ENCODE peak calls at places on chromosomes 11 and 22, in five cellular contexts. N is foreskin fibroblast, L is HFF-Myc, O is fibroblast of villous mesenchyme, W is thoracic aorta. I is an unnamed sample.

GRCh38 chr11:102144357-102145342 is 34.4 kb downstream of the YAP1 start:
- DNase-seq in N (peak), L (peak), O (peak), W (no peak), I (peak)

GRCh38 chr11:36311926-36312592 is 16.0 kb downstream of the PRR5L start:
- DNase-seq in N (peak), L (peak), O (no peak), W (no peak), I (no peak)

GRCh38 chr11:29750392-29750791 is 266.4 kb downstream of the KCNA4 start:
- DNase-seq in N (no peak), L (no peak), O (no peak), W (no peak), I (no peak)

GRCh38 chr11:31711137-31711536 is 100.0 kb downstream of the PAX6 start:
- DNase-seq in N (no peak), L (no peak), O (no peak), W (no peak), I (no peak)

GRCh38 chr22:45317551-45318167 is 7.9 kb downstream of the FAM118A start:
- DNase-seq in N (peak), L (no peak), O (peak), W (peak), I (peak)

GRCh38 chr11:22130462-22131053 is 62.3 kb upstream of the ANO5 start:
- DNase-seq in N (no peak), L (no peak), O (no peak), W (no peak), I (no peak)

GRCh38 chr11:62456630-62457029 is 37.8 kb downstream of the SCGB1A1 start:
- DNase-seq in N (no peak), L (no peak), O (no peak), W (no peak), I (no peak)

GRCh38 chr11:1942541-1943260 is 4.4 kb upstream of the MRPL23 start:
- DNase-seq in N (no peak), L (no peak), O (no peak), W (no peak), I (no peak)

GRCh38 chr11:41177791-41178190 is 281.7 kb downstream of the LRRC4C start:
- DNase-seq in N (no peak), L (no peak), O (no peak), W (no peak), I (no peak)

GRCh38 chr11:134118016-134118415 is 49.1 kb downstream of the JAM3 start:
- DNase-seq in N (no peak), L (no peak), O (no peak), W (no peak), I (no peak)

GRCh38 chr11:19551454-19551853 is 161.2 kb upstream of the NAV2 start:
- DNase-seq in N (no peak), L (no peak), O (no peak), W (no peak), I (no peak)

GRCh38 chr11:19555266-19555665 is 157.4 kb upstream of the NAV2 start:
- DNase-seq in N (no peak), L (no peak), O (no peak), W (no peak), I (no peak)

GRCh38 chr11:19552100-19552499 is 160.5 kb upstream of the NAV2 start:
- DNase-seq in N (no peak), L (no peak), O (no peak), W (no peak), I (no peak)

GRCh38 chr11:19552684-19553083 is 160.0 kb upstream of the NAV2 start:
- DNase-seq in N (no peak), L (no peak), O (no peak), W (no peak), I (no peak)

DNA sequence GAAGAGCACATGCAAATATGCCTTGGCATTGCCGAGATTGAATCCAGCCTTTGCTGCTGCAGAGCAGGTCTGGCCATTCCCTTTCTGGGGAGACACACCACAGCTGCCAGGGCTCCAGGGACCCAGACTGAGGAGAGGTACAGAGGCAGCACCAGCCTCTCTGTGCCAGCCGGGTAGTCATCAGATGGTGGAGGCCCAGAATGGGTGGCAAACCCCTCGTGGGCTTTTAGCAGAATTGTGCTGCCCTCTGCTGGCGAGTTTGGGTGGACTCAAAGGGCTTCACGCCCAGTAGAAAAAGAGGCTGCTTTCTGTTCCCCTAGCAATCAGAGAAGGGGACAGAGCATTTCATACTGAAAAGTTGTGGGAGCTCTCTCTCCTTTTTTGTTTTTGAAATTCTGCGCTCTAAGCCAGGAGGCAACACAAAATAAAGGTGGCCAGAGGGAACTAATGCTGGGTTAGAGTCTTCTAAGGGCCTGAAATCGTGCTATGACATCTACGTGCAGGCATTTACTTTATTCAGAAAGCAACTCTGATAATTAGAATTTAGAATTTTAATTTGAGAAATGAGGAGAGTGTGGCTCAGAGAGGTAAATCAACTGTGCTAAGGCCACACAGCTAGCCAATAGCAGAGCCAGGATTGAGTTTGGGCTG is 158.8 kb upstream of the NAV2 start:
- DNase-seq in N (peak), L (peak), O (peak), W (peak), I (no peak)
- TF ChIP-seq CTCF in N (peak), L (peak), O (peak), W (peak), I (peak)

DNA sequence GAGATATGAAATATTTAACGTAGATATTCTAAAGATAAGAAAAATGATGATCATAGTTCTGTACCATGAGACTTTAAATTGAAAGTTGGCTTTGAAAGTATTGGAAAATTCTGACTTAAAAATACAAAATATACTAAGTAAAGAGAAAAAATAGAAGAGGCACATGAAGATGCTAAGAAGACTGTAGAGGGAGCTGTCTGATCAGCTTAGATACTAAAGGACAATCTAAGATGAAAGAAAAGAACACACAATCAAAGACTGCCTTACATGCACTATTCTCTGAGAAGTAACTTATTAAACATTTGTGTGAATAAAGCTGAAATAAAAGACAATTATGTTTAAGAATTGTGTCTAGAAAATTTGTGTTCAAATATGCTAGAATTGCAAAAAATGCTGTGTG is 55.1 kb downstream of the RBMXL2 start:
- DNase-seq in N (peak), L (no peak), O (peak), W (no peak), I (no peak)
- TF ChIP-seq CTCF in N (no peak), L (no peak), O (peak), W (no peak), I (peak)

DNA sequence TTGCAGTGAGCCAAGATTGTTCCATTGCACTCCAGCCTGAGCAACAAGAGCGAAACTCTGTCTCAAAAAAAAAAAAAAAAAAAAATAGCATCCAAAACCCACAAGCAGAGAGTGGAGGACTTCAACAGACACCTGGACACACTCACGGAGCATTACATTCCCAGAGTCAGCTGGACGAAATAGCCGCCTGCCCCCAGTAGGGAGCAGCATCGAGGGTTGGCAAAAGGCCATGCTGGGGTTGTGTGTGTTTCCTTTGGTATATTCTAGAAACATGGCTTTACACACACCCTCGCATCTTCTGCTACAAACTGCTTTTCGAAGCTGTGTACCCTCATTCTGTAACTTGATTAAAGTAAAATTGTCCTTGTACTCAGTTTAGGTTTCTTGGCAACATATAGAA is 5.3 kb downstream of the ADA2 start:
- DNase-seq in N (no peak), L (no peak), O (no peak), W (no peak), I (no peak)
- TF ChIP-seq CTCF in N (peak), L (peak), O (peak), W (no peak), I (peak)

GRCh38 chr11:75022759-75023396 is 34.1 kb downstream of the NEU3 start:
- DNase-seq in N (peak), L (peak), O (peak), W (no peak), I (peak)
- TF ChIP-seq CTCF in N (peak), L (peak), O (peak), W (peak), I (peak)

DNA sequence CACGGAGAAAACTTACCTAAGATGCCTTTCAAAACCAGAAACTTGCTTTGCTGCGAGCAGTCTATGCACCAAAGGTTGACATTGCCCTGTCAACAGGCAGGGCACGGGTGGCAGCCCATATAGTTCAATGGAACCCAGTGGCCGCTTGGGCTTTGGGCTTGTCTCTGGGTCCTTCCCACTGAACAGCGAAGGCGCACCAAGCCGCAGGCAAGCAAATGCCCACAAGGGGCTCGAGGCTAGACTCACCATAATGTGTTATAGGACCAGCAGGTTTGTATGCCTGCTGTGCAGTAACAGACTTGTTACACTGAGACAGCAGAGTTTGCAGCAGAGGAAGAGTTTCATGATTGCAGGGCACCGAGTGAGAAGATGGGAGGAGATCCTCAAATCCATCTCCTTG is 20.3 kb downstream of the CLDN5 start:
- DNase-seq in N (no peak), L (no peak), O (no peak), W (no peak), I (no peak)
- TF ChIP-seq CTCF in N (no peak), L (no peak), O (no peak), W (no peak), I (no peak)

DNA sequence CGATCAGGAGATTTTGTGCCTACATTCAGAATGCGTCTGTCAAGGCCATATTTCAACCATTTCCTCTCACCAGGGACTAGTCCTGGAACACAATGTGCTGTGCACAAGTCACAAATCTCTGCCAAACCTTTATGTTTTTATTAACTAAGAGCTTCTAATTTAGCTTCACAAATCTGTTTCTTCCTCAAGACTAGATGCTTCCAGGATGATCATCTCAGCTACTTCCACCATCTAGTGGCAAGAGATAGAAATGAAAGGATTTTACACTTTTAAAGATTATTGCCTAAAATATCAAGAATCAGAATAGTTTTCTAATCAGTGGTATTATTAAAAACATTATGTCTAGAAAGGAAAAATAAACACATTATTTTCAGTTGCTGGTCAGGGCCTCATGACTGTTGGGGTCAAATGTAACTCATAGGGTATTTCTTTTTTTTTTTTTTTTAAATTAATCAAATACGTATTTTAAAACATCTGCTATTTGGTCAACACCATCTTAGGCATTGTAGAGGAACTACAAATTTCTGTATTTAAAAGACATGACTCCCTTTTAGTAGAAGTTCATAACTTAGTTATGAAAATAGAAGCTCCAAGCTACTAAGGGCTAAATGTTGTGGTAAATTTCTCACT is 1102.6 kb downstream of the DLG2 start:
- DNase-seq in N (peak), L (no peak), O (peak), W (no peak), I (no peak)
- TF ChIP-seq CTCF in N (peak), L (peak), O (peak), W (peak), I (peak)

GRCh38 chr11:65454696-65455456 is 32.3 kb downstream of the NEAT1 start:
- DNase-seq in N (peak), L (no peak), O (peak), W (peak), I (no peak)
- TF ChIP-seq CTCF in N (no peak), L (peak), O (peak), W (no peak), I (no peak)

GRCh38 chr11:114027941-114028340 is 31.6 kb upstream of the ZBTB16 start:
- DNase-seq in N (peak), L (no peak), O (no peak), W (no peak), I (no peak)
- TF ChIP-seq CTCF in N (no peak), L (no peak), O (peak), W (no peak), I (no peak)

GRCh38 chr11:69841859-69842698 is 22.9 kb upstream of the FGF3 start:
- DNase-seq in N (peak), L (no peak), O (peak), W (no peak), I (no peak)
- TF ChIP-seq CTCF in N (peak), L (peak), O (peak), W (no peak), I (peak)